ENCODE peak calls at places on chromosomes 11 and 22, in six cellular contexts. Y is left cardiac atrium; O is sciatic nerve; Z is activated naive CD8-positive, alpha-beta T cell treated with anti-CD3 and anti-CD28 coated beads, Interleukin-2, amount 50 U/mL, for 24 hours; E is left ventricle myocardium superior; W is right lobe of liver. H is an unnamed sample.

GRCh38 chr11:115333106-115333505 is 171.1 kb downstream of the CADM1 start:
- ATAC-seq in E (no peak), W (no peak), Y (no peak), O (no peak), Z (no peak), H (no peak)

GRCh38 chr11:79616392-79616831 is 175.6 kb upstream of the TENM4 start:
- ATAC-seq in Y (no peak), O (no peak), Z (no peak), E (no peak), W (no peak), H (no peak)

GRCh38 chr11:102110761-102111010 is 439 bp downstream of the YAP1 start:
- ATAC-seq in W (peak), Z (no peak), O (no peak), E (peak), Y (no peak), H (no peak)

GRCh38 chr11:69799097-69799496 is 20.1 kb downstream of the FGF3 start:
- ATAC-seq in Y (no peak), W (no peak), E (no peak), O (no peak), Z (no peak), H (no peak)

GRCh38 chr11:93969925-93970922 is 50.9 kb upstream of the HEPHL1 start:
- ATAC-seq in O (no peak), Z (no peak), W (no peak), Y (no peak), E (no peak), H (no peak)

GRCh38 chr11:68488623-68489022 is 28.1 kb downstream of the PPP6R3 start:
- ATAC-seq in Z (no peak), E (peak), O (no peak), Y (no peak), W (no peak), H (no peak)

GRCh38 chr22:45478108-45478771 is 24.4 kb upstream of the FBLN1 start:
- ATAC-seq in O (peak), E (peak), Y (peak), Z (no peak), W (no peak), H (no peak)

GRCh38 chr22:24177045-24177444 is 4.2 kb upstream of the SUSD2 start:
- ATAC-seq in E (no peak), Z (no peak), Y (no peak), W (no peak), O (no peak), H (no peak)

GRCh38 chr11:78161937-78162336 is 22.5 kb upstream of the ALG8 start:
- ATAC-seq in W (no peak), Z (no peak), E (peak), O (peak), Y (peak), H (no peak)

GRCh38 chr11:33389635-33390034 is 132.5 kb downstream of the HIPK3 start:
- ATAC-seq in O (no peak), Z (no peak), W (no peak), Y (no peak), E (no peak), H (no peak)

GRCh38 chr11:2652362-2652761 is 47.4 kb downstream of the KCNQ1OT1 start:
- ATAC-seq in W (no peak), Z (no peak), E (peak), Y (no peak), O (no peak), H (no peak)

GRCh38 chr22:24129980-24130379 is 51.3 kb upstream of the SUSD2 start:
- ATAC-seq in W (no peak), Y (no peak), E (no peak), O (no peak), Z (no peak), H (no peak)

GRCh38 chr11:70912226-70912840 is 340.0 kb downstream of the SHANK2 start:
- ATAC-seq in E (no peak), Y (no peak), O (no peak), W (no peak), Z (no peak), H (peak)

GRCh38 chr11:47477323-47477722 is 28.4 kb upstream of the RAPSN start:
- ATAC-seq in Z (peak), O (no peak), W (no peak), E (no peak), Y (no peak), H (peak)

GRCh38 chr11:97007283-97007682 is 617.5 kb downstream of the JRKL start:
- ATAC-seq in Y (no peak), Z (no peak), E (peak), O (no peak), W (no peak), H (no peak)

GRCh38 chr11:129190087-129190486 is 2.0 kb downstream of the ARHGAP32 start:
- ATAC-seq in E (no peak), W (no peak), Z (no peak), Y (no peak), O (no peak), H (no peak)

GRCh38 chr11:130156108-130157022 is 3.2 kb upstream of the ST14 start:
- ATAC-seq in Y (no peak), W (no peak), E (no peak), Z (peak), O (no peak), H (peak)

GRCh38 chr11:117950320-117950719 is 21.1 kb upstream of the TMPRSS13 start:
- ATAC-seq in O (no peak), Z (peak), Y (peak), E (no peak), W (no peak), H (peak)

GRCh38 chr11:124915541-124916369 is 3.3 kb upstream of the HEPN1 start:
- ATAC-seq in E (no peak), Y (no peak), Z (no peak), O (no peak), W (peak), H (no peak)

GRCh38 chr11:3186166-3186953 is 21.2 kb upstream of the OSBPL5 start:
- ATAC-seq in Z (no peak), O (no peak), Y (no peak), E (no peak), W (no peak), H (no peak)

GRCh38 chr11:15615412-15616096 is 500.8 kb downstream of the INSC start:
- ATAC-seq in O (no peak), Z (no peak), W (no peak), E (peak), Y (peak), H (no peak)

GRCh38 chr11:102272047-102272824 is 45.0 kb upstream of the BIRC3 start:
- ATAC-seq in Y (no peak), O (no peak), Z (no peak), W (no peak), E (no peak), H (no peak)

GRCh38 chr22:23357028-23357427 is 176.7 kb downstream of the BCR start:
- ATAC-seq in W (peak), Z (no peak), E (no peak), Y (no peak), O (no peak), H (no peak)

GRCh38 chr11:66720223-66720898 is 8.7 kb downstream of the SPTBN2 start:
- ATAC-seq in O (no peak), Y (no peak), W (no peak), E (no peak), Z (peak), H (peak)

GRCh38 chr22:24107668-24108067 is 73.6 kb upstream of the SUSD2 start:
- ATAC-seq in W (peak), E (peak), Y (peak), Z (no peak), O (peak), H (no peak)

H was measured in activated T-helper 17 cell treated with anti-CD3 and anti-CD28 coated beads, Interleukin-2, amount 50 U/mL, for 72 hours.